ENCODE peak calls at places on chromosomes 6 and 20, in nine cellular contexts. J is prostate gland, A is esophagus muscularis mucosa, X is GM23338, V is spleen, E is stomach, P is HepG2, G is breast epithelium, B is Panc1. L is an unnamed sample.

GRCh38 chr6:43723737-43724295 is 36.2 kb upstream of the MRPS18A start:
- DNase-seq in J (peak), B (no peak), E (peak), A (no peak), V (peak), G (peak), X (peak), P (peak), L (no peak)

GRCh38 chr6:70673054-70673453 is 5.4 kb downstream of the SMAP1 start:
- DNase-seq in B (no peak), P (peak), J (no peak), V (no peak), A (no peak), E (no peak), G (no peak), X (peak), L (no peak)

GRCh38 chr20:45347936-45348809 is at the start of gene SDC4:
- DNase-seq in G (peak), E (peak), P (no peak), J (peak), X (peak), A (no peak), V (peak), B (no peak), L (no peak)

GRCh38 chr6:149318581-149319286 is 1.2 kb downstream of the TAB2 start:
- DNase-seq in J (no peak), V (no peak), P (peak), E (no peak), A (no peak), X (peak), G (no peak), B (no peak), L (no peak)

GRCh38 chr6:63316113-63316512 is 3.7 kb downstream of the LGSN start:
- DNase-seq in J (no peak), B (no peak), G (no peak), V (no peak), E (no peak), A (no peak), P (no peak), X (no peak), L (no peak)

GRCh38 chr6:148523051-148523450 is 180.4 kb downstream of the SASH1 start:
- DNase-seq in E (no peak), P (no peak), V (no peak), X (no peak), A (no peak), G (no peak), B (no peak), J (no peak), L (no peak)

GRCh38 chr6:117605169-117605826 is 3.0 kb upstream of the GOPC start:
- DNase-seq in X (peak), V (no peak), P (peak), E (peak), J (peak), B (peak), G (no peak), A (no peak), L (no peak)

GRCh38 chr20:46113071-46113470 is 5.0 kb upstream of the CD40 start:
- DNase-seq in J (no peak), A (no peak), V (no peak), P (no peak), X (no peak), E (no peak), G (peak), B (no peak), L (no peak)

GRCh38 chr6:27871919-27872633 is 40.1 kb downstream of the OR2B2 start:
- DNase-seq in P (no peak), V (peak), J (peak), E (peak), G (peak), A (no peak), X (peak), B (peak), L (no peak)

GRCh38 chr6:84926756-84927155 is 162.4 kb upstream of the TBX18 start:
- DNase-seq in P (no peak), J (no peak), V (no peak), G (no peak), B (no peak), E (no peak), A (no peak), X (no peak), L (no peak)

GRCh38 chr20:7589164-7589563 is 351.1 kb downstream of the HAO1 start:
- DNase-seq in B (no peak), P (no peak), X (no peak), J (no peak), G (no peak), A (no peak), E (no peak), V (no peak), L (no peak)

GRCh38 chr6:105951322-105951721 is 134.8 kb upstream of the PRDM1 start:
- DNase-seq in G (no peak), B (no peak), X (no peak), V (no peak), E (no peak), A (no peak), J (no peak), P (no peak), L (no peak)

GRCh38 chr6:144585217-144585814 is 300.2 kb downstream of the UTRN start:
- DNase-seq in B (peak), J (no peak), E (no peak), P (peak), V (no peak), G (no peak), X (peak), A (no peak), L (no peak)

GRCh38 chr20:8361779-8362178 is 229.7 kb downstream of the PLCB1 start:
- DNase-seq in P (no peak), B (no peak), E (no peak), G (no peak), X (no peak), J (no peak), V (no peak), A (no peak), L (no peak)

GRCh38 chr20:62778601-62779416 is 17.5 kb upstream of the MRGBP start:
- DNase-seq in E (no peak), P (peak), X (peak), B (no peak), A (no peak), J (no peak), V (no peak), G (no peak), L (no peak)

GRCh38 chr20:45946149-45946970 is 11.9 kb downstream of the PCIF1 start:
- DNase-seq in J (no peak), B (no peak), V (peak), P (peak), E (peak), G (peak), A (peak), X (no peak), L (no peak)

GRCh38 chr6:95203153-95203754 is 374.1 kb upstream of the MANEA start:
- DNase-seq in J (peak), E (no peak), B (peak), V (no peak), G (no peak), P (peak), A (no peak), X (peak), L (no peak)

GRCh38 chr6:25295651-25296050 is 16.5 kb downstream of the CARMIL1 start:
- DNase-seq in X (no peak), A (no peak), J (no peak), B (no peak), E (no peak), P (no peak), G (no peak), V (no peak), L (no peak)

DNA sequence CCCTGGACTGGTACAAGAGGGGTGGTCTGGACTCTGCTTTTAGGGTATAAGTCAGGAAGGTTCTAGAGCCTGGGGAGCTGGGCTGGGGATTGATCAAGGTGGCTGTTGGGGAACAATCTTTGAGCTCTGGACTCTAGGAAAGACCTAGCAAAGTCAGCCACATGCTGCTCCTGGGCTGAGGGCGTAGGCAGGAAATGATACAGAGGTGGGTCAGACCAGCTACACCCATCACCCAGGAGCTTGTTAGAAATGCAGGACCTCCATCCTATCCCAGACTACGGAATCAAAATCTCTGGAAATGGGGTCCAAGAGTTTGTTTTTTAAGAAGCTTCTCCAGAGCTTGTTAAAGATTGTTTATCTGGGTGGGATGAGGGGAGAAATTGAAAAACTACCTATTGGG is 9.4 kb downstream of the ADTRP start:
- DNase-seq in E (no peak), J (no peak), P (no peak), X (no peak), G (no peak), A (no peak), B (no peak), V (no peak), L (no peak)
- H3K27ac ChIP-seq in E (peak), J (no peak), P (no peak), X (no peak), G (no peak), A (no peak), B (no peak), V (no peak), L (peak)

GRCh38 chr20:25551413-25552210 is 33.7 kb downstream of the NINL start:
- DNase-seq in P (no peak), G (no peak), B (no peak), V (no peak), A (no peak), E (no peak), J (no peak), X (no peak), L (no peak)
- TF ChIP-seq POLR2AphosphoS5 in P (no peak), G (no peak), B (no peak), V (no peak), A (no peak), E (no peak), J (no peak), X (no peak), L (no peak)

DNA sequence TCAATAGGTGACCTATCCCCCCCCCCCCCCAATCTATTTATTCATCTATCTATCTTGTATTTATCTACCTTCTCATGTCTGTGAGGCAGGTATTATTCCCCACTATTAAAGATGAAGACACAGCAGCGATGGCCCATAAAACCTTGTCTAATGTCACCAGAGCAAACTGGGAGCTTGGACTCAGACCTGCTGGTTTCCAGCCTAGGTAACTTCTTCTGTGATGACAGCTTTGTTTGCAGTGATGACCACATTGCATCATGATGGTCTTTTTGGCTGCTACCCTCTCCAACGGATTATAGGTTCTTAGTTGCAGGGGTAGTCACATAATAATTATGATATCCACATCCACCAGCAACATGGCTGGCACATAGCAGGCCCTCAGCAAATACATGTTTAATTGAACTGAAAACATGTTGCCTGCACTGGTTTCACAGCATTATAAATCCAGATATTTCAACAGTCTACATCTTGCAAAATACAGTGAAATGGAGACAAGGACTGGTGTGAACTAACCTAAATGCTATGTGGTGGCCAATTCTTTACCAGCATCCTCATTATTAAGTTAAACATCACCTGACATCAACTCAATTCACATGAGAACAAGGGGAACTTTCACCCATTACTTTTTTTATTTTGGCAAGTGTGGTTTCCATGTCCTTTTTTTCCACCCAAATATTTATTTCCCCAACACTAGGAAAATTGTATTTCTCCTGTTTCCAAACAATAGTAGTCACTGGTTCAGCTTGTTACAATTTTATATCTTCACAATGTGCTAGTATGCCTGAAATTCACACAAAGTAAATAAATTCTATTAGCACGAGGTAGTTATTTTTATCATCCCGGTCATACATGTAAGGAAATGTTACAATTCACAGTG is 712.5 kb upstream of the NRSN1 start:
- DNase-seq in B (no peak), X (no peak), V (no peak), G (no peak), E (no peak), J (no peak), P (no peak), A (no peak), L (no peak)
- H3K27ac ChIP-seq in B (no peak), X (no peak), V (no peak), G (no peak), E (no peak), J (no peak), P (no peak), A (no peak), L (no peak)

GRCh38 chr20:61355096-61355495 is 103.0 kb downstream of the CDH4 start:
- DNase-seq in B (no peak), J (no peak), X (no peak), G (no peak), P (no peak), V (peak), E (no peak), A (no peak), L (no peak)

GRCh38 chr20:61353996-61354390 is 101.9 kb downstream of the CDH4 start:
- DNase-seq in E (no peak), A (no peak), J (no peak), B (no peak), G (no peak), X (no peak), V (peak), P (no peak), L (no peak)

GRCh38 chr20:61353261-61353995 is 101.4 kb downstream of the CDH4 start:
- DNase-seq in A (no peak), E (no peak), B (no peak), P (no peak), G (no peak), J (no peak), V (peak), X (no peak), L (no peak)

GRCh38 chr20:61355585-61355984 is 103.5 kb downstream of the CDH4 start:
- DNase-seq in E (no peak), P (no peak), B (no peak), A (no peak), J (no peak), V (peak), G (no peak), X (no peak), L (no peak)

DNA sequence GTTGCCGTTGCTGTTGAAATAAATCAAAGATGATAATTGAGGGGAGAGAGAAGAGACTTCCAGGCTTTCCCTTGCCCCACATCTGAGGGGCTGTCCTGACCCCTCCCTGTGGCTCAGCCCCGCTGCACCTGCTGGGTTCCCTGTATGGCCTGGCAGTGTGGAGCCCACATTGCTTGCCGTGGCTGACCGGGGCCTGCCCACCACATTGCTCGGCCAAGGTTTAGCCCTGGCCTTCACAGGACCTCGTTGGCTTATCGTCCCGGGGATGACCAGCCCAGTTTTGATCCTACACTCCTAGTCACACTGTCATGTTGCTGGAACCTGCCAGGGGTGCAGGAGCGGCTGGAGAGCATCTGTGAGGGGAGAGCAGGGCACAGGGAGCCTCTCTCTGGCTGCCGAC is 102.4 kb downstream of the CDH4 start:
- DNase-seq in B (no peak), V (peak), P (no peak), X (no peak), E (no peak), J (no peak), G (no peak), A (no peak), L (no peak)
- TF ChIP-seq POLR2AphosphoS5 in B (no peak), V (peak), P (no peak), X (no peak), E (no peak), J (no peak), G (no peak), A (no peak), L (no peak)

GRCh38 chr20:40990542-40991120 is 38.0 kb upstream of the TOP1 start:
- DNase-seq in B (peak), G (peak), J (peak), A (peak), P (peak), E (peak), X (peak), V (peak), L (no peak)

GRCh38 chr20:40983898-40984297 is 44.7 kb upstream of the TOP1 start:
- DNase-seq in B (no peak), P (no peak), J (no peak), A (no peak), G (no peak), X (no peak), E (no peak), V (no peak), L (no peak)

GRCh38 chr20:40982415-40983145 is 46.0 kb upstream of the TOP1 start:
- DNase-seq in B (no peak), A (peak), V (no peak), G (no peak), J (no peak), E (no peak), X (no peak), P (no peak), L (no peak)

GRCh38 chr20:40984496-40984895 is 44.1 kb upstream of the TOP1 start:
- DNase-seq in A (peak), V (no peak), B (no peak), J (no peak), P (no peak), G (no peak), E (no peak), X (no peak), L (no peak)

GRCh38 chr20:40986774-40987173 is 41.8 kb upstream of the TOP1 start:
- DNase-seq in X (no peak), B (no peak), J (no peak), A (peak), P (no peak), E (no peak), V (no peak), G (no peak), L (no peak)
- H3K27ac ChIP-seq in X (no peak), B (no peak), J (no peak), A (no peak), P (no peak), E (no peak), V (no peak), G (no peak), L (no peak)

GRCh38 chr20:53643031-53643832 is 49.6 kb upstream of the ZNF217 start:
- DNase-seq in J (peak), A (no peak), P (no peak), V (peak), G (no peak), B (no peak), E (peak), X (no peak), L (no peak)
- TF ChIP-seq POLR2AphosphoS5 in J (peak), A (no peak), P (no peak), V (peak), G (no peak), B (no peak), E (no peak), X (no peak), L (no peak)

DNA sequence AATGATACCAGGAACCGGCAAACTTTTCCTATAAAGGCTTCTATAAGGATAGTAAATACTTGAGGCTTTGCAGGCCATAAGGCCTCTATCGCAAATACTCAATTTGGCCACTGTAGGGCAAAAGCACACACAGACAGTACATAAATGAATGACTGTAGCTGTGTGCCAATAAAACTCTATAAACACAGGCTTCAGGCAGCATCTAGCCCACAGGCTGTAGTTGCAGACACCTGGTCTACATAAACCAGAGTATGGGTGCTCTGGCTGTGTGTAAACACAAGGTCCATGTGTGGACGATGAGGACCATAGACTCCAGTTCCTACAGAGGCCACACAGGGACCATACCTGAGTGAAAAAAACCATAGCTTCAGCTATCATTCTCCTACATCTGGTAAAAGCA is 52.2 kb downstream of the ZMYND8 start:
- DNase-seq in X (no peak), V (no peak), A (no peak), E (peak), P (no peak), G (no peak), J (peak), B (no peak), L (no peak)
- H3K27ac ChIP-seq in X (peak), V (no peak), A (peak), E (peak), P (no peak), G (peak), J (peak), B (peak), L (peak)